ENCODE peak calls at places on chromosomes 4 and X, in nine cellular contexts. W is stimulated activated CD4-positive, alpha-beta T cell treated with anti-CD3 and anti-CD28 coated beads, Interleukin-12 subunit alpha, Interleukin-12 subunit beta, amount 100 ng/mL, for 4 hours; L is SHP77; M is smooth muscle cell of the brain vasculature; C is stimulated activated CD8-positive, alpha-beta memory T cell treated with anti-CD3 and anti-CD28 coated beads, Interleukin-4, amount 100 ng/mL, for 48 hours; E is cardiac muscle cell; O is left lobe of liver; G is frontal cortex; R is cardiac fibroblast. Y is an unnamed sample.

GRCh38 chr4:1375761-1376322 is 28.8 kb downstream of the UVSSA start:
- DNase-seq in W (no peak), L (no peak), M (no peak), C (no peak), E (no peak), O (no peak), G (no peak), R (no peak), Y (no peak)

GRCh38 chr4:144360394-144360793 is 219.9 kb upstream of the GYPA start:
- DNase-seq in W (no peak), L (no peak), M (peak), C (no peak), E (no peak), O (no peak), G (no peak), R (no peak), Y (no peak)

GRCh38 chr4:118322831-118323502 is 29.8 kb downstream of the PRSS12 start:
- DNase-seq in W (no peak), L (no peak), M (no peak), C (no peak), E (no peak), O (no peak), G (no peak), R (peak), Y (no peak)

GRCh38 chr4:3199661-3200422 is 49.1 kb upstream of the MSANTD1 start:
- DNase-seq in W (no peak), L (no peak), M (no peak), C (no peak), E (no peak), O (peak), G (no peak), R (no peak), Y (no peak)

GRCh38 chr4:65089666-65090065 is 580.6 kb downstream of the EPHA5 start:
- DNase-seq in W (no peak), L (peak), M (no peak), C (no peak), E (peak), O (no peak), G (no peak), R (peak), Y (no peak)

GRCh38 chr4:94469221-94469784 is 17.6 kb downstream of the PDLIM5 start:
- DNase-seq in W (no peak), L (no peak), M (no peak), C (no peak), E (no peak), O (no peak), G (no peak), R (no peak), Y (no peak)

GRCh38 chr4:74544655-74545361 is 99.9 kb downstream of the AREG start:
- DNase-seq in W (no peak), L (no peak), M (no peak), C (no peak), E (no peak), O (no peak), G (no peak), R (peak), Y (no peak)

GRCh38 chr4:76301068-76301774 is 5.3 kb upstream of the STBD1 start:
- DNase-seq in W (no peak), L (peak), M (peak), C (peak), E (peak), O (no peak), G (peak), R (peak), Y (peak)

GRCh38 chr4:7630559-7631287 is 196.0 kb upstream of the PSAPL1 start:
- DNase-seq in W (no peak), L (no peak), M (peak), C (no peak), E (no peak), O (peak), G (peak), R (peak), Y (no peak)

GRCh38 chrX:118519411-118520205 is 24.0 kb downstream of the DOCK11 start:
- DNase-seq in W (no peak), L (no peak), M (no peak), C (no peak), E (no peak), O (no peak), G (no peak), R (peak), Y (no peak)

GRCh38 chr4:107037188-107037587 is 1.1 kb upstream of the DKK2 start:
- DNase-seq in W (no peak), L (no peak), M (no peak), C (peak), E (peak), O (no peak), G (peak), R (peak), Y (no peak)

GRCh38 chr4:133775881-133776280 is 425.7 kb downstream of the PABPC4L start:
- DNase-seq in W (no peak), L (no peak), M (no peak), C (no peak), E (no peak), O (no peak), G (no peak), R (peak), Y (no peak)

GRCh38 chr4:24488399-24489164 is 95.8 kb downstream of the DHX15 start:
- DNase-seq in W (peak), L (peak), M (no peak), C (peak), E (peak), O (peak), G (peak), R (peak), Y (peak)